ENCODE peak calls at places on chromosomes 16 and 17, in four cellular contexts. Z, U, H and Y are unnamed samples.

GRCh38 chr17:72984145-72984924 is 108.2 kb downstream of the SLC39A11 start:
- DNase-seq in Z (peak), U (no peak), H (no peak), Y (no peak)

GRCh38 chr17:48610282-48611211 is at the start of gene HOXB7:
- DNase-seq in U (no peak), Z (no peak), H (peak), Y (no peak)

GRCh38 chr16:383326-384020 is 1.7 kb upstream of the PGAP6 start:
- DNase-seq in Z (peak), U (peak), H (peak), Y (peak)

GRCh38 chr17:63221941-63222340 is 224.2 kb downstream of the CYB561 start:
- DNase-seq in Z (no peak), H (no peak), U (peak), Y (no peak)

GRCh38 chr16:87392823-87393679 is 915 bp downstream of the MAP1LC3B start:
- DNase-seq in Z (peak), H (peak), U (peak), Y (no peak)

GRCh38 chr17:1783834-1784611 is 22.2 kb downstream of the SERPINF1 start:
- DNase-seq in Z (peak), U (peak), H (peak), Y (peak)

GRCh38 chr17:65278050-65278819 is 141.1 kb downstream of the RGS9 start:
- DNase-seq in Z (peak), U (peak), H (no peak), Y (peak)

GRCh38 chr17:6701719-6702118 is 11.4 kb downstream of the SLC13A5 start:
- DNase-seq in H (no peak), Z (peak), U (peak), Y (no peak)

GRCh38 chr16:89688395-89688794 is 1.9 kb downstream of the CDK10 start:
- DNase-seq in H (no peak), U (no peak), Z (no peak), Y (no peak)

GRCh38 chr16:3536271-3536671 is 35.5 kb downstream of the CLUAP1 start:
- DNase-seq in U (no peak), H (no peak), Z (no peak), Y (no peak)

GRCh38 chr16:9495824-9496223 is 404.4 kb downstream of the HAPSTR1 start:
- DNase-seq in H (no peak), U (no peak), Z (no peak), Y (no peak)

GRCh38 chr17:20046629-20047028 is 37.5 kb downstream of the SPECC1 start:
- DNase-seq in H (no peak), Z (no peak), U (no peak), Y (no peak)

GRCh38 chr16:2054543-2055245 is 6.9 kb downstream of the TSC2 start:
- DNase-seq in Z (no peak), H (no peak), U (peak), Y (no peak)

GRCh38 chr17:16987830-16988601 is 16.1 kb upstream of the TNFRSF13B start:
- DNase-seq in H (peak), Z (peak), U (peak), Y (no peak)

GRCh38 chr17:82767041-82767754 is 15.3 kb downstream of the TBCD start:
- DNase-seq in Z (peak), H (no peak), U (peak), Y (peak)

DNA sequence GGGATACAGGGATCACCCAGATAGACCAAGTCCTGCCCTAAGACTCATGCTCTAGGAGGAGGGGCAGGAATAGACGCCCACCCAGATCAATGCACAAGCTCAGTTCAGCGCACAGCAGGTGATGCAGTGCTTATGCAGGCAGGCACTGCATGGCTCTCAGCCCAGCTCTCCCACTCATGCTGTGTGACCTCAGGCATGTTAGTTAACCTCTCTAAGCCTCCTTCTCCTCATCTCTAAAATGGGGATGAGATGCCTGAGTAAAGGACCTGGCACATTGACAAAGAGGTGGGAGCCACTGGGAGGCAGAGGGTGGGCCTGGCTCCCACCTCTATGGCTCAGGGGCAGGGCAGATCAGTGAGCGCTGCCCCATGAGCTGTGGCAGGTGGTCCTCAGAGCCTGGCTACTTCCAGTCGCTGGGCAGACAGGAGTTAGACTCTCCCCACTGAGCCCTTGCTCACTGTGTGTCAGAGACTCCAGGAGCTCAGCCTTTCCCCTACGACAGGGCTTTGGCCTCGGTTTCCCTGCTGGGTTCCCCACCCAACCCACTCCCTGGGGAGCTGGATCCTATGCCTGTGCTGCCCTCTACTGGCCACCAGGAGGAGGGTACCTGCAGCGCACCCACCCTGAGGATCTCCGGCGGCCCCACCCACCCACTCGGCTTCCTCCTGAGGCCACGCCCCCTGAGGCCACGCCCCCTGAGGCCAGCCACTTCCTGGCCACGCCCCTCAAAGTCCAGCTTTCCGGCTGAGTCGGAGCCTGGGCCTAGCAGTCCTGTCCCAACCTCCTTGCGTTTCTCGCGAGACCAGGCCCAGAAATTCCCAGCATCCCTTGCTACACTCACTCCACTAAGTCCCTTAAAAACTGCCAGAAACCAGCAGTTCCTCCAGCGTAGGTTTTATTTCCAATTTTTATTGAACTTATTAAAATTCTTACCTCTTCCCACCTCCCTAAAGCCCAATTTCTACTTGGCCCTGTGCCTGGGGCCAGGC is 196.1 kb downstream of the GSG1L start:
- DNase-seq in Z (peak), H (peak), U (peak), Y (peak)
- TF ChIP-seq CTCF in Z (peak), H (peak), U (peak), Y (peak)

GRCh38 chr17:67841992-67842391 is 16.7 kb downstream of the BPTF start:
- DNase-seq in H (no peak), U (no peak), Z (peak), Y (no peak)
- TF ChIP-seq CTCF in H (no peak), U (no peak), Z (no peak), Y (no peak)

DNA sequence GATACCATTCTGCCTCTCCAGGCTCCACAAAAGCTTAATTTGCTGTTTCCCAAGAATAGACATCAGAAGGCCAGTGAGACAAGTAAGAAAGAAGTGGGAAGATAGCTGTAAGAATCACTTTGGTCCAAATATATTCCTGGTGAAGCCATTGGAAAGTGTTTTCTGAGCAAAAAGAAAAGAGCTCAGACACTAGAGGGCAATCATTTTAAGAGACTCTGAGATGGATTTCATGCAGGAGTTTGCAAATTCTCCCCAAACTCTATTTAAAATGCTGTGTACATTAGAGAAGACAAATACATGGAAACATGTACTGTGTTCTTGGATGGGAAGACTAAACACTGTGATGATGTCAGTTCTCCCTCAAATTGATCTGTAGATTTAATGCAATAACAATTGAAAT is 8.0 kb upstream of the SLC6A2 start:
- DNase-seq in U (no peak), Z (no peak), H (no peak), Y (no peak)
- TF ChIP-seq CTCF in U (no peak), Z (no peak), H (no peak), Y (no peak)

DNA sequence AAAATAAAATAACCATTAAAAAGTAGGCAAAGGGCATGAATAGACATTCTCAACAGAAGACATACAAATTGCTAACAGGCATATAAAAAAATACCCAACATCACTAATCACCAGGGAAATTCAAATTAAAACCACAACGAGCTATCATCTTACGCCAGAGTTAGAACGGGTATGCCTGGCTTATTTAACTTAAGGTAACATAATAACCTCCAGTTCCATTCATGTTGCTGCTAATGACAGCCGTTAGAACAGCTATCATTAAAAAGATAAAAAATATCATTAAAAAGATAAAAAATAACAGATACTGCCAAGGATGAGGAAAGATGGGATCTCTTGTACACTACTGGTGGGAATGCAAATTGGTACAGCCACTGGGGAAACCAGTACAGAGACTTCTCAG is 89.3 kb downstream of the GAS7 start:
- DNase-seq in U (no peak), H (no peak), Z (no peak), Y (no peak)
- TF ChIP-seq CTCF in U (no peak), H (no peak), Z (no peak), Y (no peak)